ENCODE peak calls at places on chromosomes 16 and 17, in seven cellular contexts. C is SK-N-SH, I is HCT116, O is K562, J is GM12878, N is HepG2, E is H1. M is an unnamed sample.

GRCh38 chr17:13545941-13546340 is 55.8 kb downstream of the HS3ST3A1 start:
- DNase-seq in C (no peak), I (no peak), J (no peak), N (no peak), O (no peak), E (no peak), M (no peak)

GRCh38 chr16:81505011-81505660 is 60.5 kb downstream of the CMIP start:
- DNase-seq in I (peak), E (no peak), J (peak), N (no peak), C (peak), O (peak), M (peak)

GRCh38 chr17:1289695-1290094 is 10.2 kb downstream of the TRARG1 start:
- DNase-seq in C (no peak), N (no peak), J (no peak), O (no peak), I (no peak), E (no peak), M (no peak)

GRCh38 chr17:27560668-27561067 is 70.3 kb upstream of the LGALS9 start:
- DNase-seq in I (no peak), J (no peak), O (no peak), E (no peak), C (no peak), N (no peak), M (no peak)

GRCh38 chr17:57266842-57267241 is 10.5 kb downstream of the MSI2 start:
- DNase-seq in C (no peak), I (no peak), N (no peak), E (no peak), J (no peak), O (no peak), M (no peak)

GRCh38 chr17:74920679-74921044 is 2.4 kb downstream of the USH1G start:
- DNase-seq in I (no peak), O (peak), N (no peak), J (no peak), C (no peak), E (no peak), M (no peak)

GRCh38 chr17:29005936-29006438 is at the start of gene SEZ6:
- DNase-seq in O (peak), E (peak), C (peak), I (peak), N (peak), J (no peak), M (peak)

GRCh38 chr17:44351464-44351863 is 6.4 kb downstream of the GRN start:
- DNase-seq in C (peak), N (no peak), J (no peak), I (no peak), O (no peak), E (no peak), M (no peak)

GRCh38 chr16:74738816-74739215 is 35.8 kb downstream of the FA2H start:
- DNase-seq in O (no peak), E (no peak), N (no peak), I (no peak), J (no peak), C (no peak), M (no peak)

GRCh38 chr16:73231969-73232554 is 184.1 kb upstream of the ZFHX3 start:
- DNase-seq in N (no peak), I (no peak), J (no peak), O (no peak), E (no peak), C (peak), M (no peak)

GRCh38 chr17:65228734-65229390 is 91.7 kb downstream of the RGS9 start:
- DNase-seq in J (peak), I (peak), C (peak), E (no peak), O (peak), N (no peak), M (no peak)

GRCh38 chr17:80511222-80512180 is 33.1 kb upstream of the RPTOR start:
- DNase-seq in O (peak), C (no peak), E (peak), J (no peak), N (no peak), I (no peak), M (no peak)

GRCh38 chr17:2423271-2423670 is 22.4 kb upstream of the MNT start:
- DNase-seq in O (no peak), E (no peak), I (no peak), N (no peak), C (no peak), J (no peak), M (no peak)

GRCh38 chr16:68843482-68844210 is at the start of gene TANGO6:
- DNase-seq in O (peak), C (peak), N (peak), J (peak), E (peak), I (peak), M (peak)

GRCh38 chr17:45224671-45225050 is 3.0 kb downstream of the FMNL1 start:
- DNase-seq in J (no peak), E (no peak), C (no peak), O (no peak), N (no peak), I (no peak), M (peak)

GRCh38 chr17:80621335-80622169 is 76.9 kb downstream of the RPTOR start:
- DNase-seq in J (no peak), C (no peak), N (no peak), O (no peak), E (no peak), I (no peak), M (no peak)

GRCh38 chr17:49035470-49036269 is 38.5 kb downstream of the IGF2BP1 start:
- DNase-seq in J (no peak), I (peak), N (no peak), E (no peak), C (peak), O (peak), M (peak)

GRCh38 chr17:80990921-80991644 is 558 bp upstream of the CHMP6 start:
- DNase-seq in I (no peak), N (peak), J (no peak), E (no peak), C (peak), O (no peak), M (no peak)

GRCh38 chr17:50239913-50240312 is 34.4 kb upstream of the TMEM92 start:
- DNase-seq in J (no peak), O (no peak), N (no peak), C (no peak), I (no peak), E (no peak), M (no peak)

GRCh38 chr17:64004903-64005733 is 7.0 kb downstream of the PRR29 start:
- DNase-seq in N (no peak), I (no peak), E (no peak), J (no peak), O (no peak), C (peak), M (no peak)

GRCh38 chr16:84952335-84953050 is 58.8 kb downstream of the ZDHHC7 start:
- DNase-seq in J (peak), C (peak), N (peak), E (peak), I (peak), O (peak), M (peak)

GRCh38 chr16:65661451-65661850 is 539.6 kb upstream of the CDH11 start:
- DNase-seq in C (no peak), O (no peak), N (no peak), J (no peak), I (no peak), E (no peak), M (no peak)

DNA sequence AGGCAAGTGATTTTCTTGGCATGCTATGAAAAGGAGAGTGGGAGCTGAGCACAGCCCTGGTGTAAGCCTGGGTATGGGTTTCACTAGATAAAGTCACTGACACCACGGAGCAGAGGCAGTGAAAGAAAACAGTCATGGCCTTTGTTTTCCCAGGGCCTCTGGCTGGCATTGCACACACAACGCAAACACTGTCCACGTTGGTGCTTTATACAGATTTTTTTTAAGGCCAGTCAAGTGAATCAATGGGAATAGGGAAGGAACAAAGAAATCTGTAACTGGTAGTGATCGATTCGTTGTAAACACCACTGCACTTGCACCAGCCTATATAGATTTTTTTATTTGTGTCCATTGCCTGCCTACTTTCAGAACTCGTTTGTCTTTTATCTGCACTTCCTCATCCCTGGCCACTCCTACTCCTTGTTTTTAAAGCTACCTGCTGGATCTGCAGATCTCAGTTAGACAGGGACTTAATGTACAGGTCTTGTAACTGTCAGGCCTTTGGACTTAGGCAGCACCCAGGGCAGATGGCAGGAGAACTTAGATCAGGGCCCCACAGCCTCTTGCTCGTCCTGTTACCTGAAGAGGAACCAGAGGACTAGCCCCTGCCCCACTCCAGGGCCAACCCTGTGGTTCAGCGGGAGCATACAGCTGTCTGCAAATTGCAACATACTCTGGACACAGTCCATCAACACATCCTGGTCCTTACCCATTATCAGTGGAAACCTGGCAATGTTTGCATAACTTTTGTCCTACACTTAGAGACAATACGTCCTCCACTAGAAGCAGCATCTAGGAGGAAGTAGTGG is 10.6 kb upstream of the TMIGD1 start:
- DNase-seq in C (peak), O (peak), J (no peak), I (no peak), E (no peak), N (peak), M (peak)
- TF ChIP-seq JUND in C (no peak), O (peak), J (no peak), I (no peak), E (no peak), N (peak), M (no peak)

DNA sequence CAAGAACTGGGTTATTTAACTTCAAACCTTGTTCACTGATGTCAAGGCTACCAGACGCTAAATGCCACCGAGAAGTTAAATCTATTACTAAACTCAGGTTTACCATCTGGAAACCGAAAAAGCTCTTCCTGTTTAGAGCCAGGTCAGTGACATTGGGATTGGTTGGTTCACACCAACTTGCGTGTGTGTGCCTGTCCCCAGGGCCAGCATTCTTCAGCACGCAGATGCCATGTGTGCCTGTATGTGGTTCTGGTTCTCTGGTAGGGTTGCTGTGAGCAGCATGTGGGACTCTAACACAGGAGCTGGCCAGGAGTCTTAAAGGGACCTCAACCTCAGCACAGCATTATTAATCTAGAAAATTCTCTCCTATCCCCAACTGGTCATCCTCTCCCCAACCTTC is 18.1 kb upstream of the TBX2 start:
- DNase-seq in E (no peak), J (no peak), O (no peak), C (peak), I (no peak), N (no peak), M (no peak)
- TF ChIP-seq JUND in E (no peak), J (no peak), O (no peak), C (no peak), I (no peak), N (no peak), M (no peak)

DNA sequence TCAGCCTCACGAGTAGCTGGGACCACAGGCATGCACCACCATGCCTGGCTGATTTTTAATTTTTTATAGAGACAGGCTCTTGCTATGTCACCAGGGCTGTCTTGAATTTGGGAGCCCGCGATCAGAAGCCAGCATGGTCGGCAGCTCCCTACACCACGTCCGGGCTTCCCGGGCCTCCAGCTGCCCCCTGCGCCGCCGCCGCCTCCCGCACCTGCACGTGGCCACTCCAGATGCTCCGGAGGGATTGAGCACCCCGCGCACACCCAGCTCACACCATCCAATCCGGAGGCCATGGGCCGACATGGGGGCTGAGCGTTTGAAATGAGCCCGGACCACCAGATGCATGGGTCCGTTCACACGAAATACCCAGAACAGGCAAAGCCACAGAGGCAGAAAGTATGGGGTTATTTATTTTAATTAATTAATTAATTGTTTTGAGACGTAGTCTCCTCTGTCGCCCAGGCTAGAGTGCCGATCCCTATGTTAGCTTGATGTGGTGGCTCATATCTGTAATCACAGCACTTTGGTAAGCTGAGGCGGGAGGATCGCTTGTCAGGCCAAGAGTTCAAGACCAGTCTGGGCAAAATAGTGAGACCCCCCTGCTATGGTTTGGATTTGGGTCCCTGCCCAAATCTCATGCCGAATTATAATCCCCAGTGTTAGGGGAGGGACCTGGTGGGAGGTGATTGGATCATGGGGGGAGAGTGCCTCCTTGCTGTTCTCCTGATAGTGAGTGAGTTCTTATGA is 17.1 kb upstream of the PDXDC1 start:
- DNase-seq in C (no peak), N (no peak), I (no peak), O (no peak), J (no peak), E (no peak), M (no peak)
- TF ChIP-seq JUND in C (no peak), N (no peak), I (no peak), O (no peak), J (no peak), E (no peak), M (no peak)

DNA sequence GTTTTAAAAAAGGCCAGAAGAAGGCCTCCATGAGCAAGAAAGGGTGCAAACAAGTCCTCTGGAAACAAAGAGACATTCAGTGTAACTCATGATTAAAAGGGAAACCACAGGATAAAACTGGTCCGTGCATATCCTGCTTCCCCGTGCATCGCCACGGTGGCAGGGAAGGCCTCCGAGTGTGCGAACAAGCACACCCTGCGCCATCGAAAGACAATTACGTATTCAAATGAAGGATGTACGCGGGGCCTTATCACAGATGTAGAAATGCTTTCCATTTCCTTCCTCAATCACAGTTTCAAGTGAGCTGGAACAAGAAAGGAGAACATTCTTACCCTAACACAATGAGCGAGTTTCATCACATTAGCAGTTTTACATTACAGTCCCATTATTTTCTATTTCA is 48.3 kb downstream of the TOX3 start:
- DNase-seq in N (no peak), O (no peak), C (no peak), I (no peak), J (no peak), E (no peak), M (no peak)
- TF ChIP-seq JUND in N (no peak), O (no peak), C (no peak), I (no peak), J (no peak), E (no peak), M (no peak)

DNA sequence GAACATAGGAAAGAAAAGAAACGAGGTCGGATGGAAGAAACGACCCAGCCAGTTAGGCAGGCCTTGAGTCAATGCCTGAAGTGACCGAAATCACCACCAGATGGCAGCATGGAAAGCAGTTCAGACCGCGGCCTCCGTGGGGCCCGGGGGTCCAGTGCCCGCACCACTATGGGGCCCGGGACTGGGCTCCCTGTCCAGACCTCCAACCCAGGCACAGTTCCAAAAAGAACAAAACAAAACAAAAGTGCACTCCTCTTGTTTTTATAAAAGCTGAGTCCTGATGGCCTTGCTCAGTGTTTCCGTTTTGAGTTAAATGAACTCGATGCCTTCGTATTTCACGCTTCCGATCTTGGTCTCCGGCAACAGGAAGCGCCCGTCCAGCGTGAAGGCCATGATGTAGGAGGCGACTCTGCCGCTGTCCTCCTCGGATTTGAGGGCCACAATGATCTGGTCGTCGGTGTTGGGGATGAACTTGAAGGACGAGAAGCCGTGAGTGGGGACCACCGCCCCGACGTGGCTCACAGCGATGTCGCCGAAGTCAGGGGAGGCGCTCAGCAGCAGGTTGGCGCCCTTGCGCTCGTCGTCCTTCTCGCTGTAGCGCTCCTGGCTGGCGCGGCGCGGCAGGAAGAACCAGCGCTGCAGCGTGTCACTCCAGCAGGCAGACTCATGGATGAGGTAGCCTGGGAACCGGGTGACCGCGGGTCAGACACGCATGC is 13.7 kb upstream of the LGALS3BP start:
- DNase-seq in N (peak), C (peak), O (peak), J (no peak), I (no peak), E (no peak), M (peak)
- TF ChIP-seq JUND in N (no peak), C (no peak), O (no peak), J (no peak), I (no peak), E (no peak), M (no peak)

GRCh38 chr17:3551189-3551588 is 6.4 kb downstream of the TRPV3 start:
- DNase-seq in J (no peak), I (no peak), O (no peak), C (no peak), N (no peak), E (no peak), M (no peak)
- TF ChIP-seq JUND in J (no peak), I (no peak), O (no peak), C (no peak), N (no peak), E (no peak), M (no peak)

DNA sequence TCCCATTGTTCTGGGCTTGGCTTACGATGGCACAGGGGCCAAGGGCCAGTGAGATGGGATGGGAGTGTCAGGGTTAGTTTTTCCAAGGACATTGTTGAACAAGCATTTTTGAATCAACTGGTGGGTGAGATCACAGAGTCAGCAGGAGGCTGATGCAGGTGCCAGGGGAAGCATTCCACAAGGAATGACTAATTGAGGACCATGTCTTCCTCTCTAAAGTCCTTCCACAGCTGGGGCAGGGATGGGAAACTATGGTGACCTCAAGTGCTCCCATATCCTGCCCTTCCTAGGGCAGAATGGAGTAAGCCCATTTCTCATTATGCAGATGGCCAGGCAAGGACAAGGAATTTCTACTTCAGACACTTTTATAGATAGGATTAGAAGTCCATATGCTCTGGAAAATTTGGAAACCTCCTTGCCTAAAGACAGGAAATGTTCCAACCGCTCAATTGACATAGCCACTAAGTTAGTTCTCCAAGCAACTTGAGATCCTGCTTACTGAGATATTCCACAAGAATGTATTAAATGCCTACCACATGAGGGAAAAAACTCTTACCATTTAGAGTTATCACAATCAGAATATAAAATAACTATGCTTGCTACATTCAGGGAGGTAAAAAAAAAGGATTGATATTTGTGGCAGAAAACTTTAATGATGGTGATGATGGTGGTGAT is 21.2 kb upstream of the ENGASE start:
- DNase-seq in I (no peak), O (no peak), N (no peak), E (no peak), C (no peak), J (no peak), M (no peak)
- TF ChIP-seq JUND in I (no peak), O (no peak), N (no peak), E (no peak), C (no peak), J (no peak), M (no peak)

GRCh38 chr17:15261818-15262290 is 3.3 kb downstream of the PMP22 start:
- DNase-seq in C (no peak), J (no peak), I (no peak), E (no peak), O (no peak), N (no peak), M (no peak)

GRCh38 chr17:15263680-15264079 is 1.4 kb downstream of the PMP22 start:
- DNase-seq in I (no peak), J (no peak), N (no peak), E (no peak), O (no peak), C (no peak), M (no peak)

GRCh38 chr17:15262291-15263205 is 2.6 kb downstream of the PMP22 start:
- DNase-seq in J (no peak), E (no peak), O (peak), C (peak), I (peak), N (no peak), M (no peak)

GRCh38 chr17:15264542-15264941 is 584 bp downstream of the PMP22 start:
- DNase-seq in N (no peak), C (no peak), J (no peak), E (no peak), O (no peak), I (no peak), M (no peak)

DNA sequence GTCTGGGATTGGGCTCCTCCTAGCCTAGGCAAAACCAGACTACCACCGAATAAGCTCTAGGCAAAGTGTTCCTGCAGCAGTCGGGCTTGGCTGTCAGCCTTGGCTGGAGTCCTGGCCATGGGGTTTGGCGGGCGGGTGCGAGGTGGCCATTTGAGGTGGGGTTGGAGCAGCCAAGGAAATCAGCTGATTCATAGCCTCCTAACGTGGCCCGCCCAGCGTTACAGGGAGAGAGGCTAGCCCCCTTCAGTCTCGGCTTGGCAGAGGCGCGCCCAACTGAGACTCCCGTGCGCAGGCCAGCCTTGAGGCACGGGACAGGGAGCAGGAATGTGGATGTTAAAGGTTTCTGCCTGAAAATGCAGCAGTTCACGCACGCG is 1.9 kb downstream of the PMP22 start:
- DNase-seq in I (no peak), J (no peak), N (no peak), E (no peak), C (peak), O (no peak), M (no peak)
- TF ChIP-seq JUND in I (no peak), J (no peak), N (no peak), E (no peak), C (no peak), O (no peak), M (no peak)

M was measured in T47D.